ENCODE peak calls at places on chromosomes 6 and 20, in nine cellular contexts. O is germinal center; U is epithelial cell of esophagus; W is kidney glomerular epithelial cell; H is H54; P is ELR; Z is central memory CD4-positive, alpha-beta T cell; K is EH; Y is iPS-NIHi11. X is an unnamed sample.

GRCh38 chr6:39344821-39345280 is 22.3 kb upstream of the KCNK16 start:
- DNase-seq in O (no peak), U (no peak), W (no peak), H (peak), P (no peak), Z (no peak), K (no peak), Y (peak), X (no peak)

GRCh38 chr20:22385602-22386299 is 198.6 kb downstream of the FOXA2 start:
- DNase-seq in O (no peak), U (peak), W (peak), H (no peak), P (no peak), Z (no peak), K (no peak), Y (peak), X (no peak)

GRCh38 chr6:137272403-137272802 is 53.2 kb upstream of the IFNGR1 start:
- DNase-seq in O (no peak), U (no peak), W (peak), H (no peak), P (no peak), Z (no peak), K (no peak), Y (no peak), X (no peak)

GRCh38 chr6:97136644-97137358 is 146.2 kb downstream of the MMS22L start:
- DNase-seq in O (no peak), U (no peak), W (no peak), H (no peak), P (no peak), Z (no peak), K (no peak), Y (no peak), X (no peak)

GRCh38 chr20:23152308-23152892 is 66.3 kb upstream of the CD93 start:
- DNase-seq in O (no peak), U (no peak), W (no peak), H (no peak), P (peak), Z (no peak), K (peak), Y (no peak), X (no peak)

GRCh38 chr6:52312461-52312860 is 27.9 kb upstream of the MCM3 start:
- DNase-seq in O (no peak), U (no peak), W (no peak), H (no peak), P (no peak), Z (no peak), K (no peak), Y (no peak), X (no peak)

GRCh38 chr6:134506162-134506561 is 188.2 kb upstream of the SGK1 start:
- DNase-seq in O (no peak), U (no peak), W (no peak), H (no peak), P (no peak), Z (no peak), K (no peak), Y (no peak), X (no peak)

GRCh38 chr20:63495167-63495720 is 3.6 kb downstream of the EEF1A2 start:
- DNase-seq in O (no peak), U (no peak), W (no peak), H (no peak), P (no peak), Z (no peak), K (no peak), Y (no peak), X (no peak)

GRCh38 chr6:137246801-137247202 is 27.6 kb upstream of the IFNGR1 start:
- DNase-seq in O (no peak), U (no peak), W (no peak), H (no peak), P (no peak), Z (no peak), K (no peak), Y (no peak), X (no peak)

GRCh38 chr6:121771937-121772717 is 336.7 kb downstream of the GJA1 start:
- DNase-seq in O (no peak), U (no peak), W (no peak), H (no peak), P (no peak), Z (no peak), K (no peak), Y (no peak), X (no peak)

GRCh38 chr6:149012040-149012545 is 265.3 kb downstream of the UST start:
- DNase-seq in O (no peak), U (peak), W (peak), H (no peak), P (peak), Z (no peak), K (peak), Y (no peak), X (no peak)

GRCh38 chr6:87196275-87196842 is 41.0 kb downstream of the ZNF292 start:
- DNase-seq in O (no peak), U (no peak), W (peak), H (no peak), P (no peak), Z (no peak), K (peak), Y (no peak), X (no peak)

GRCh38 chr20:62651285-62652021 is 9.2 kb downstream of the SLCO4A1 start:
- DNase-seq in O (peak), U (peak), W (no peak), H (no peak), P (no peak), Z (peak), K (no peak), Y (no peak), X (peak)

GRCh38 chr20:51624157-51624731 is 81.7 kb upstream of the NFATC2 start:
- DNase-seq in O (peak), U (peak), W (peak), H (peak), P (peak), Z (peak), K (peak), Y (peak), X (peak)

GRCh38 chr20:37243076-37243936 is 18.3 kb downstream of the GHRH start:
- DNase-seq in O (no peak), U (peak), W (no peak), H (no peak), P (peak), Z (no peak), K (no peak), Y (peak), X (no peak)

GRCh38 chr6:42385339-42385738 is 66.4 kb downstream of the TRERF1 start:
- DNase-seq in O (no peak), U (no peak), W (no peak), H (no peak), P (no peak), Z (no peak), K (no peak), Y (no peak), X (no peak)

GRCh38 chr6:139109558-139109957 is 25.3 kb upstream of the HECA start:
- DNase-seq in O (no peak), U (no peak), W (no peak), H (no peak), P (peak), Z (no peak), K (peak), Y (no peak), X (no peak)

GRCh38 chr20:48725589-48725991 is 102.2 kb downstream of the PREX1 start:
- DNase-seq in O (no peak), U (no peak), W (no peak), H (peak), P (peak), Z (no peak), K (peak), Y (peak), X (no peak)